ENCODE peak calls at places on chromosomes 4 and X, in four cellular contexts. H is A549, D is K562, G is HepG2. P is an unnamed sample.

GRCh38 chr4:75630174-75630931 is at the start of gene CDKL2:
- DNase-seq in H (peak; percentile 89), D (no peak), G (no peak), P (peak; percentile 93)

GRCh38 chr4:188869581-188869980 is 730.3 kb downstream of the TRIML1 start:
- DNase-seq in H (no peak), D (no peak), G (no peak), P (no peak)

GRCh38 chr4:38583102-38583501 is 80.9 kb upstream of the KLF3 start:
- DNase-seq in H (no peak), D (no peak), G (no peak), P (no peak)

GRCh38 chrX:2492536-2493218 is 8.1 kb downstream of the DHRSX start:
- DNase-seq in H (no peak), D (no peak), G (no peak), P (peak; percentile 5)

GRCh38 chr4:159434496-159435241 is 331.8 kb downstream of the RAPGEF2 start:
- DNase-seq in H (no peak), D (no peak), G (no peak), P (no peak)

GRCh38 chrX:41559662-41560061 is 112.5 kb downstream of the NYX start:
- DNase-seq in H (no peak), D (peak; percentile 56), G (no peak), P (no peak)

GRCh38 chr4:26732356-26732755 is 128.3 kb upstream of the STIM2 start:
- DNase-seq in H (no peak), D (no peak), G (no peak), P (no peak)

GRCh38 chrX:10800776-10801175 is 180.4 kb upstream of the MID1 start:
- DNase-seq in H (no peak), D (no peak), G (no peak), P (no peak)

GRCh38 chrX:7052541-7052940 is 95.0 kb upstream of the STS start:
- DNase-seq in H (no peak), D (no peak), G (no peak), P (no peak)

GRCh38 chr4:95508421-95508820 is 40.4 kb downstream of the UNC5C start:
- DNase-seq in H (no peak), D (no peak), G (no peak), P (no peak)

GRCh38 chrX:68685722-68686683 is 38.5 kb downstream of the STARD8 start:
- DNase-seq in H (peak; percentile 50), D (peak; percentile 74), G (no peak), P (peak; percentile 67)

GRCh38 chr4:153489856-153490558 is 23.8 kb downstream of the TMEM131L start:
- DNase-seq in H (no peak), D (no peak), G (no peak), P (no peak)

DNA sequence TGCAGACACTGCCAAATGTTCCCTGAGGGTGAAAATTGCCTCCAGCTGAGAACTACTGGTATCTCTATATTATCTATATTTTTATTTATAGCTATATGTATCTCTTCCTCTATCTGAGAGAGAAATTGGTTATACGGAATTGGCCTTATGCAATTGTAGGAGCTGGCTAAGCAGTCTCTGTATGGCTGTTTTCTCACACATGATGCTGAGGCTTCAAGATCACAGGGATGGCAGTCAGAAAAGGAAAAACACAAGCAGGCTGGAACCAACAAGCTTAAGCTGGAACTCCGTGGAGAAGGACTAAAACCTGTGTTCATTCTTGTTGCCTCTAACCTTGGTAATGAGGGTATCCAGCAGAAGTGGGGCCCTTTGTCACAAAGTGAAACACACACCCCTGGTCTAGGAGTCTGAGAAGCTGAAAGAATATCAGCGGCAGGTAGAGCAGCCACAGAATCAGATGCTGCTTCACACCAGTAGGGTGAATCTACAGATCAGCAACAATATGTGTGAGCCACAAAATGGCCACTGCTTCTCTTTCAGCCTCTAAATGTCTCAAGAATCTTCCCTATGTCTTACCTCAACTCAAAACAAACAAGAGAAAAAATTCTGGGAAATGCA is 166.5 kb upstream of the PPP1R2C start:
- DNase-seq in H (no peak), D (no peak), G (no peak), P (no peak)
- TF ChIP-seq HMGXB4 in H (no peak), D (no peak), G (no peak), P (no peak)

DNA sequence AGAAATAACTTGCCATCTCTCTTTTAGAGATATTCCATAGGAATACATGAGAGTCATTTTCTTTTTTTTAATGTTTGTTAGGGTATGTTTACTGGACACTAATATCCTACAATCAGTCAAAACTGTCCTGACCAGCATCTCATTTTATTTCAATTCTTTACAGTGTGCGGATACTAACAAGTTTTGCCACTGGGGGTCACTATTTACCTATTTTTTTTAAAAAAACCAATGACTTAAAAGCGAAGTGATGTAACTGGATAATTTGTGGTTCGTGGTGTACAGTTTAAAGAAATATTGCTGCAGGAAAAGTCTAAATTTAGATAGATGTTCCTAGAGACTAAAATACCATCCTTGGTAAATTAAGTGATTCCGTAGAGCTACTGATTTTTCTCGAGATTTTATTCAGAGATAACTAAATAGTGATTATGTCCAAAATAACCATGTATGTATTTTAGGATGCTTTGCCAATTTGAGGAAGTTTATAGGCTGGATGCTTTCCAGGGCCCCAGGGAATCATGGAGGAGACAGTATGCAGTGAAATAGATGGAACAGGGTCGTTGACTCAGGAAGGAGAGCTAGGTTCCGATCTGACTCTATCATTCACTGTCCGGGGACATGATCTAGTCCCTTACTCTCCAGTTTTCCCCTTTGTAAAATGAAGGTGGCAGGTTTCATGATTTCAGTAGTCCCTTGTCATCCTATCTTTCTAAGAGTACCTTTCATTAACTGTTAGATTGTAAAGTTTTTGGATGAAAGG is 34.0 kb upstream of the GNPDA2 start:
- DNase-seq in H (peak; percentile 23), D (peak; percentile 42), G (peak; percentile 7), P (no peak)
- TF ChIP-seq HMGXB4 in H (no peak), D (no peak), G (no peak), P (no peak)

GRCh38 chr4:5691491-5692132 is 16.7 kb downstream of the EVC2 start:
- DNase-seq in H (no peak), D (no peak), G (no peak), P (no peak)

GRCh38 chr4:5686338-5686737 is 22.0 kb downstream of the EVC2 start:
- DNase-seq in H (no peak), D (no peak), G (no peak), P (no peak)

GRCh38 chr4:5693871-5694270 is 14.5 kb downstream of the EVC2 start:
- DNase-seq in H (no peak), D (no peak), G (no peak), P (no peak)

GRCh38 chr4:5685296-5685695 is 23.1 kb downstream of the EVC2 start:
- DNase-seq in H (no peak), D (no peak), G (no peak), P (no peak)

DNA sequence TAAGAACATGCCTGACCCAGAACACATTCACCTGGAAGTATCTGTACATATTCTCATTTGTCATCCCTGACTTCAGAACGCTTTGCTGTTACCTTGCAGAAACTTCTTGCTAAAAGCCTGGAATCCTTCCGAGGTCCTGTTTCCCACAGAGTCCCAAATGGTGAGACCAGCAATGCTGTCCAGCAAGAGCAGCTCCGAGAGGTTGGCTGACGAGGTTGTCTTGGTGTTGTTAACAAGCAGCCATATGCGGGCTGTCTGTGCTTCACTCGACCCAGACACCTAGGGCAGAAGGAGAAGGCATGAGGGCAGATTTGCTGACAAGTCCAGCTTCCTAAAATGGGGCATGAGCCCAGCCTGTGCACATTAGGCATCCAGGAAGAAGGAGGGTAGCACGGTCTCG is 19.3 kb downstream of the EVC2 start:
- DNase-seq in H (no peak), D (no peak), G (no peak), P (no peak)
- TF ChIP-seq HMGXB4 in H (no peak), D (no peak), G (no peak), P (no peak)

GRCh38 chr4:7379161-7379560 is 55.6 kb downstream of the PSAPL1 start:
- DNase-seq in H (no peak), D (no peak), G (no peak), P (no peak)

GRCh38 chr4:7374571-7374970 is 60.2 kb downstream of the PSAPL1 start:
- DNase-seq in H (no peak), D (no peak), G (no peak), P (no peak)

GRCh38 chr4:7372673-7373072 is 62.1 kb downstream of the PSAPL1 start:
- DNase-seq in H (no peak), D (no peak), G (no peak), P (no peak)

GRCh38 chr4:7377223-7377865 is 57.4 kb downstream of the PSAPL1 start:
- DNase-seq in H (no peak), D (no peak), G (no peak), P (no peak)

GRCh38 chr4:7375427-7375826 is 59.3 kb downstream of the PSAPL1 start:
- DNase-seq in H (no peak), D (no peak), G (no peak), P (no peak)
- TF ChIP-seq HMGXB4 in H (no peak), D (no peak), G (no peak), P (no peak)

GRCh38 chr4:125187221-125187620 is 127.5 kb upstream of the FAT4 start:
- DNase-seq in H (peak; percentile 1), D (no peak), G (no peak), P (no peak)

GRCh38 chr4:125181804-125182203 is 133.0 kb upstream of the FAT4 start:
- DNase-seq in H (no peak), D (no peak), G (no peak), P (no peak)

GRCh38 chr4:125191252-125191651 is 123.5 kb upstream of the FAT4 start:
- DNase-seq in H (no peak), D (no peak), G (no peak), P (no peak)

GRCh38 chr4:125187621-125188176 is 127.1 kb upstream of the FAT4 start:
- DNase-seq in H (no peak), D (no peak), G (no peak), P (no peak)
- TF ChIP-seq HMGXB4 in H (no peak), D (no peak), G (no peak), P (no peak)

DNA sequence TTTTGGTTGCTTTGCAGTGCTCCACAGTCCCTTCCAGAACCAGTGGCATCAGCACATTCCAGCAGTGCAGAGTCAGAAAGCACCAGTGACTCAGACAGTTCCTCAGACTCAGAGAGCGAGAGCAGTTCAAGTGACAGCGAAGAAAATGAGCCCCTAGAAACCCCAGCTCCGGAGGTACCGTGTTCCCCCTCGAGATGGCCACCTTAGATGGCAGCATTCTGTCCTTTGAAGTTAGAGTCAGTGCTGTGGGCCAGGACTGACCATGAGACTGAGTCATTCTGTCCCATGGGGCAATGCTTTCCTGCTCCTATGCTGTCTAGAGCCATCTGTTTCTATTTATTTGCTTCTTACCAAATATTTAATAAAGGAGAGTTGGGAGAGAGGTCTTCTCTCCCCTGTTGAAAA is 112.3 kb downstream of the KLHL8 start:
- DNase-seq in H (peak; percentile 27), D (no peak), G (no peak), P (no peak)
- TF ChIP-seq HMGXB4 in H (no peak), D (no peak), G (no peak), P (no peak)

GRCh38 chrX:110021180-110022022 is 18.5 kb downstream of the TMEM164 start:
- DNase-seq in H (no peak), D (no peak), G (no peak), P (no peak)
- TF ChIP-seq HMGXB4 in H (no peak), D (no peak), G (no peak), P (no peak)

P was measured in WTC11.